ENCODE peak calls at places on chromosomes 16 and 17, in seven cellular contexts. H, D, L, T, F, M and W are unnamed samples.

GRCh38 chr17:45221081-45221996 is at the start of gene FMNL1:
- DNase-seq in H (no peak), D (no peak), L (peak), T (no peak), F (no peak), M (peak), W (peak)

GRCh38 chr17:51259574-51260236 is at the start of gene MBTD1:
- DNase-seq in H (peak), D (peak), L (peak), T (peak), F (peak), M (peak), W (peak)

GRCh38 chr17:1649116-1649843 is 386 bp downstream of the RILP start:
- DNase-seq in H (peak), D (peak), L (peak), T (no peak), F (peak), M (peak), W (peak)

GRCh38 chr17:16943032-16943352 is 28.9 kb downstream of the TNFRSF13B start:
- DNase-seq in H (no peak), D (no peak), L (no peak), T (no peak), F (no peak), M (no peak), W (no peak)

GRCh38 chr16:28977703-28978641 is 3.4 kb downstream of the SPNS1 start:
- DNase-seq in H (no peak), D (no peak), L (no peak), T (no peak), F (no peak), M (no peak), W (peak)

GRCh38 chr17:12665263-12666210 is at the start of gene MYOCD:
- DNase-seq in H (no peak), D (no peak), L (peak), T (no peak), F (peak), M (no peak), W (peak)

GRCh38 chr17:80124351-80124981 is 22.5 kb downstream of the EIF4A3 start:
- DNase-seq in H (no peak), D (no peak), L (peak), T (peak), F (no peak), M (no peak), W (peak)

GRCh38 chr17:69539274-69539673 is 124.8 kb downstream of the MAP2K6 start:
- DNase-seq in H (no peak), D (no peak), L (no peak), T (no peak), F (no peak), M (no peak), W (no peak)

GRCh38 chr17:82893779-82894178 is 54.0 kb upstream of the ZNF750 start:
- DNase-seq in H (no peak), D (no peak), L (no peak), T (no peak), F (no peak), M (no peak), W (no peak)

GRCh38 chr16:85321856-85322271 is 209.6 kb upstream of the CIBAR2 start:
- DNase-seq in H (peak), D (peak), L (no peak), T (no peak), F (peak), M (peak), W (no peak)

GRCh38 chr16:23836078-23836403 is 258 bp downstream of the PRKCB start:
- DNase-seq in H (no peak), D (no peak), L (peak), T (no peak), F (no peak), M (no peak), W (no peak)

GRCh38 chr16:27515874-27516353 is 33.8 kb downstream of the GTF3C1 start:
- DNase-seq in H (peak), D (no peak), L (peak), T (no peak), F (no peak), M (no peak), W (peak)

GRCh38 chr16:19481291-19481690 is 40.6 kb downstream of the GDE1 start:
- DNase-seq in H (no peak), D (no peak), L (no peak), T (no peak), F (no peak), M (no peak), W (no peak)

GRCh38 chr16:7651803-7652570 is 319.3 kb downstream of the RBFOX1 start:
- DNase-seq in H (no peak), D (no peak), L (no peak), T (no peak), F (no peak), M (no peak), W (no peak)

GRCh38 chr17:76527430-76528111 is 9.9 kb downstream of the CYGB start:
- DNase-seq in H (no peak), D (no peak), L (peak), T (peak), F (peak), M (peak), W (peak)

GRCh38 chr17:46813920-46814319 is 4.6 kb downstream of the WNT3 start:
- DNase-seq in H (no peak), D (no peak), L (no peak), T (no peak), F (no peak), M (no peak), W (no peak)

GRCh38 chr16:30026449-30026848 is 3.5 kb downstream of the C16orf92 start:
- DNase-seq in H (no peak), D (no peak), L (no peak), T (no peak), F (no peak), M (no peak), W (no peak)

GRCh38 chr17:74337834-74338500 is 11.9 kb downstream of the KIF19 start:
- DNase-seq in H (no peak), D (no peak), L (peak), T (no peak), F (no peak), M (no peak), W (no peak)

GRCh38 chr16:84795338-84796053 is 24.3 kb upstream of the CRISPLD2 start:
- DNase-seq in H (peak), D (peak), L (no peak), T (peak), F (peak), M (peak), W (no peak)

GRCh38 chr17:76252040-76252954 is 12.0 kb upstream of the RNF157 start:
- DNase-seq in H (peak), D (peak), L (no peak), T (peak), F (no peak), M (no peak), W (no peak)

GRCh38 chr16:67967183-67967955 is 1.1 kb downstream of the SLC12A4 start:
- DNase-seq in H (no peak), D (no peak), L (no peak), T (no peak), F (no peak), M (no peak), W (no peak)

GRCh38 chr16:3032624-3033023 is 4.1 kb downstream of the BICDL2 start:
- DNase-seq in H (no peak), D (no peak), L (no peak), T (no peak), F (no peak), M (no peak), W (peak)
- TF ChIP-seq CTCF in H (no peak), D (no peak), L (no peak), T (no peak), F (no peak), M (no peak), W (no peak)

GRCh38 chr17:81191116-81191515 is 25.1 kb upstream of the AATK start:
- DNase-seq in H (no peak), D (no peak), L (no peak), T (no peak), F (no peak), M (no peak), W (no peak)

GRCh38 chr17:81190591-81190990 is 24.6 kb upstream of the AATK start:
- DNase-seq in H (no peak), D (no peak), L (no peak), T (no peak), F (no peak), M (no peak), W (no peak)

GRCh38 chr17:81189016-81189415 is 23.0 kb upstream of the AATK start:
- DNase-seq in H (no peak), D (no peak), L (no peak), T (no peak), F (no peak), M (no peak), W (no peak)

GRCh38 chr17:81188491-81188840 is 22.4 kb upstream of the AATK start:
- DNase-seq in H (no peak), D (no peak), L (no peak), T (no peak), F (no peak), M (no peak), W (no peak)

GRCh38 chr17:81189670-81190530 is 23.9 kb upstream of the AATK start:
- DNase-seq in H (no peak), D (no peak), L (no peak), T (no peak), F (no peak), M (no peak), W (peak)
- TF ChIP-seq CTCF in H (no peak), D (no peak), L (no peak), T (no peak), F (no peak), M (no peak), W (no peak)

GRCh38 chr16:72558501-72558900 is 386.5 kb upstream of the PMFBP1 start:
- DNase-seq in H (no peak), D (no peak), L (no peak), T (no peak), F (no peak), M (no peak), W (no peak)
- TF ChIP-seq CTCF in H (no peak), D (no peak), L (no peak), T (no peak), F (no peak), M (no peak), W (no peak)

DNA sequence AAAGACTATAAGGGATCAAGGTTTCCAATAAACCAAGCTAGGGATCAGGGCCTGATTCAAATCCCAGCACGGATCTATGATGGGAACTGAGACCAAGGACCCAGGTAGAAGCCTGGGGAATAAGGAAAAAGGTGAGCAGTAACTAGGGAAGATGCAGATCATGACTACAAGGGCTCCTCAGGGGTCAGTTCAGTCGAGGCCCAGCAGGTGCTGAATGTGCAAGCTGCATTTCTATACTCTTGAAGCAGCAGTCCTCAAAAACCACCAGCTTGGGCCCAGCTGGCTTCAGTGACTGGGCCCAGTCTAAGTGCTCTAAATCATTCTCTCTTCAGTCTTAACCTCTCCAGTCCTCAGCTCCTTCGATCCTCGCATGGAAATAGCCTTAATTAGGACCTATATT is 228.8 kb upstream of the AXIN2 start:
- DNase-seq in H (no peak), D (no peak), L (peak), T (no peak), F (no peak), M (no peak), W (no peak)
- TF ChIP-seq CTCF in H (no peak), D (no peak), L (no peak), T (no peak), F (no peak), M (no peak), W (no peak)